ENCODE peak calls at places on chromosome 16, in six cellular contexts. One of them, this sample, is unnamed.

GRCh38 chr16:87132361-87133014 is 184.7 kb downstream of the C16orf95 start:
- DNase-seq in adipocyte: peak
- DNase-seq in GM18507: no peak
- DNase-seq in activated CD4-positive, CD25-positive, alpha-beta regulatory T cell: no peak
- DNase-seq in activated T-cell treated with anti-CD3 and anti-CD28 coated beads, Interleukin-2, amount 50 U/mL, for 4 hours: no peak
- DNase-seq in psoas muscle: no peak
- DNase-seq in this sample: no peak

GRCh38 chr16:84583995-84584394 is 33.9 kb downstream of the COTL1 start:
- DNase-seq in adipocyte: no peak
- DNase-seq in GM18507: no peak
- DNase-seq in activated CD4-positive, CD25-positive, alpha-beta regulatory T cell: no peak
- DNase-seq in activated T-cell treated with anti-CD3 and anti-CD28 coated beads, Interleukin-2, amount 50 U/mL, for 4 hours: no peak
- DNase-seq in psoas muscle: no peak
- DNase-seq in this sample: no peak

GRCh38 chr16:24075929-24076716 is 180.0 kb upstream of the CACNG3 start:
- DNase-seq in adipocyte: no peak
- DNase-seq in GM18507: peak
- DNase-seq in activated CD4-positive, CD25-positive, alpha-beta regulatory T cell: no peak
- DNase-seq in activated T-cell treated with anti-CD3 and anti-CD28 coated beads, Interleukin-2, amount 50 U/mL, for 4 hours: no peak
- DNase-seq in psoas muscle: no peak
- DNase-seq in this sample: peak

GRCh38 chr16:29920690-29921371 is 5.2 kb downstream of the KCTD13 start:
- DNase-seq in adipocyte: no peak
- DNase-seq in GM18507: no peak
- DNase-seq in activated CD4-positive, CD25-positive, alpha-beta regulatory T cell: no peak
- DNase-seq in activated T-cell treated with anti-CD3 and anti-CD28 coated beads, Interleukin-2, amount 50 U/mL, for 4 hours: no peak
- DNase-seq in psoas muscle: no peak
- DNase-seq in this sample: no peak

GRCh38 chr16:29023279-29024278 is 38.7 kb downstream of the LAT start:
- DNase-seq in adipocyte: no peak
- DNase-seq in GM18507: no peak
- DNase-seq in activated CD4-positive, CD25-positive, alpha-beta regulatory T cell: no peak
- DNase-seq in activated T-cell treated with anti-CD3 and anti-CD28 coated beads, Interleukin-2, amount 50 U/mL, for 4 hours: no peak
- DNase-seq in psoas muscle: no peak
- DNase-seq in this sample: no peak

GRCh38 chr16:49048557-49048956 is 233.1 kb downstream of the CBLN1 start:
- DNase-seq in adipocyte: no peak
- DNase-seq in GM18507: no peak
- DNase-seq in activated CD4-positive, CD25-positive, alpha-beta regulatory T cell: no peak
- DNase-seq in activated T-cell treated with anti-CD3 and anti-CD28 coated beads, Interleukin-2, amount 50 U/mL, for 4 hours: no peak
- DNase-seq in psoas muscle: no peak
- DNase-seq in this sample: no peak

GRCh38 chr16:88651276-88651988 is 579 bp upstream of the CYBA start:
- DNase-seq in adipocyte: no peak
- DNase-seq in GM18507: peak
- DNase-seq in activated CD4-positive, CD25-positive, alpha-beta regulatory T cell: peak
- DNase-seq in activated T-cell treated with anti-CD3 and anti-CD28 coated beads, Interleukin-2, amount 50 U/mL, for 4 hours: peak
- DNase-seq in psoas muscle: peak
- DNase-seq in this sample: peak

GRCh38 chr16:19884021-19884485 is 595 bp downstream of the GPRC5B start:
- DNase-seq in adipocyte: peak
- DNase-seq in GM18507: no peak
- DNase-seq in activated CD4-positive, CD25-positive, alpha-beta regulatory T cell: no peak
- DNase-seq in activated T-cell treated with anti-CD3 and anti-CD28 coated beads, Interleukin-2, amount 50 U/mL, for 4 hours: no peak
- DNase-seq in psoas muscle: peak
- DNase-seq in this sample: no peak

GRCh38 chr16:8430401-8430800 is 159.9 kb downstream of the TMEM114 start:
- DNase-seq in adipocyte: no peak
- DNase-seq in GM18507: no peak
- DNase-seq in activated CD4-positive, CD25-positive, alpha-beta regulatory T cell: no peak
- DNase-seq in activated T-cell treated with anti-CD3 and anti-CD28 coated beads, Interleukin-2, amount 50 U/mL, for 4 hours: no peak
- DNase-seq in psoas muscle: no peak
- DNase-seq in this sample: no peak

GRCh38 chr16:73878616-73879015 is 418.0 kb upstream of the PSMD7 start:
- DNase-seq in adipocyte: peak
- DNase-seq in GM18507: no peak
- DNase-seq in activated CD4-positive, CD25-positive, alpha-beta regulatory T cell: no peak
- DNase-seq in activated T-cell treated with anti-CD3 and anti-CD28 coated beads, Interleukin-2, amount 50 U/mL, for 4 hours: no peak
- DNase-seq in psoas muscle: no peak
- DNase-seq in this sample: peak

GRCh38 chr16:12231666-12232065 is 255.1 kb downstream of the SNX29 start:
- DNase-seq in adipocyte: peak
- DNase-seq in GM18507: no peak
- DNase-seq in activated CD4-positive, CD25-positive, alpha-beta regulatory T cell: no peak
- DNase-seq in activated T-cell treated with anti-CD3 and anti-CD28 coated beads, Interleukin-2, amount 50 U/mL, for 4 hours: no peak
- DNase-seq in psoas muscle: no peak
- DNase-seq in this sample: no peak

GRCh38 chr16:66798162-66798561 is 3.2 kb downstream of the TERB1 start:
- DNase-seq in adipocyte: peak
- DNase-seq in GM18507: no peak
- DNase-seq in activated CD4-positive, CD25-positive, alpha-beta regulatory T cell: no peak
- DNase-seq in activated T-cell treated with anti-CD3 and anti-CD28 coated beads, Interleukin-2, amount 50 U/mL, for 4 hours: no peak
- DNase-seq in psoas muscle: no peak
- DNase-seq in this sample: no peak

GRCh38 chr16:87267566-87267965 is 49.6 kb downstream of the C16orf95 start:
- DNase-seq in adipocyte: no peak
- DNase-seq in GM18507: no peak
- DNase-seq in activated CD4-positive, CD25-positive, alpha-beta regulatory T cell: no peak
- DNase-seq in activated T-cell treated with anti-CD3 and anti-CD28 coated beads, Interleukin-2, amount 50 U/mL, for 4 hours: no peak
- DNase-seq in psoas muscle: no peak
- DNase-seq in this sample: no peak

GRCh38 chr16:2713523-2713922 is 6.5 kb downstream of the PRSS27 start:
- DNase-seq in adipocyte: no peak
- DNase-seq in GM18507: no peak
- DNase-seq in activated CD4-positive, CD25-positive, alpha-beta regulatory T cell: no peak
- DNase-seq in activated T-cell treated with anti-CD3 and anti-CD28 coated beads, Interleukin-2, amount 50 U/mL, for 4 hours: no peak
- DNase-seq in psoas muscle: no peak
- DNase-seq in this sample: no peak

GRCh38 chr16:88022076-88023042 is 71.1 kb downstream of the BANP start:
- DNase-seq in adipocyte: no peak
- DNase-seq in GM18507: no peak
- DNase-seq in activated CD4-positive, CD25-positive, alpha-beta regulatory T cell: no peak
- DNase-seq in activated T-cell treated with anti-CD3 and anti-CD28 coated beads, Interleukin-2, amount 50 U/mL, for 4 hours: no peak
- DNase-seq in psoas muscle: no peak
- DNase-seq in this sample: no peak

GRCh38 chr16:28554634-28555423 is 1.1 kb downstream of the SGF29 start:
- DNase-seq in adipocyte: no peak
- DNase-seq in GM18507: no peak
- DNase-seq in activated CD4-positive, CD25-positive, alpha-beta regulatory T cell: no peak
- DNase-seq in activated T-cell treated with anti-CD3 and anti-CD28 coated beads, Interleukin-2, amount 50 U/mL, for 4 hours: no peak
- DNase-seq in psoas muscle: no peak
- DNase-seq in this sample: no peak

GRCh38 chr16:31265329-31266245 is 5.8 kb downstream of the ITGAM start:
- DNase-seq in adipocyte: no peak
- DNase-seq in GM18507: peak
- DNase-seq in activated CD4-positive, CD25-positive, alpha-beta regulatory T cell: peak
- DNase-seq in activated T-cell treated with anti-CD3 and anti-CD28 coated beads, Interleukin-2, amount 50 U/mL, for 4 hours: peak
- DNase-seq in psoas muscle: peak
- DNase-seq in this sample: peak

GRCh38 chr16:73697336-73697735 is 599.3 kb upstream of the PSMD7 start:
- DNase-seq in adipocyte: no peak
- DNase-seq in GM18507: no peak
- DNase-seq in activated CD4-positive, CD25-positive, alpha-beta regulatory T cell: no peak
- DNase-seq in activated T-cell treated with anti-CD3 and anti-CD28 coated beads, Interleukin-2, amount 50 U/mL, for 4 hours: no peak
- DNase-seq in psoas muscle: no peak
- DNase-seq in this sample: no peak

GRCh38 chr16:27304881-27305280 is 8.9 kb upstream of the IL4R start:
- DNase-seq in adipocyte: no peak
- DNase-seq in GM18507: no peak
- DNase-seq in activated CD4-positive, CD25-positive, alpha-beta regulatory T cell: no peak
- DNase-seq in activated T-cell treated with anti-CD3 and anti-CD28 coated beads, Interleukin-2, amount 50 U/mL, for 4 hours: no peak
- DNase-seq in psoas muscle: no peak
- DNase-seq in this sample: no peak

GRCh38 chr16:69566437-69567030 is 768 bp downstream of the NFAT5 start:
- DNase-seq in adipocyte: peak
- DNase-seq in GM18507: no peak
- DNase-seq in activated CD4-positive, CD25-positive, alpha-beta regulatory T cell: peak
- DNase-seq in activated T-cell treated with anti-CD3 and anti-CD28 coated beads, Interleukin-2, amount 50 U/mL, for 4 hours: no peak
- DNase-seq in psoas muscle: peak
- DNase-seq in this sample: peak

GRCh38 chr16:85051710-85052082 is 24.1 kb downstream of the KIAA0513 start:
- DNase-seq in adipocyte: no peak
- DNase-seq in GM18507: no peak
- DNase-seq in activated CD4-positive, CD25-positive, alpha-beta regulatory T cell: no peak
- DNase-seq in activated T-cell treated with anti-CD3 and anti-CD28 coated beads, Interleukin-2, amount 50 U/mL, for 4 hours: no peak
- DNase-seq in psoas muscle: no peak
- DNase-seq in this sample: no peak

GRCh38 chr16:50198802-50199410 is 45.8 kb downstream of the TENT4B start:
- DNase-seq in adipocyte: no peak
- DNase-seq in GM18507: no peak
- DNase-seq in activated CD4-positive, CD25-positive, alpha-beta regulatory T cell: no peak
- DNase-seq in activated T-cell treated with anti-CD3 and anti-CD28 coated beads, Interleukin-2, amount 50 U/mL, for 4 hours: no peak
- DNase-seq in psoas muscle: no peak
- DNase-seq in this sample: no peak

GRCh38 chr16:79810449-79811189 is 210.1 kb upstream of the MAF start:
- DNase-seq in adipocyte: no peak
- DNase-seq in GM18507: no peak
- DNase-seq in activated CD4-positive, CD25-positive, alpha-beta regulatory T cell: no peak
- DNase-seq in activated T-cell treated with anti-CD3 and anti-CD28 coated beads, Interleukin-2, amount 50 U/mL, for 4 hours: no peak
- DNase-seq in psoas muscle: no peak
- DNase-seq in this sample: no peak

GRCh38 chr16:66511615-66512500 is 38.1 kb downstream of the TK2 start:
- DNase-seq in adipocyte: peak
- DNase-seq in GM18507: no peak
- DNase-seq in activated CD4-positive, CD25-positive, alpha-beta regulatory T cell: no peak
- DNase-seq in activated T-cell treated with anti-CD3 and anti-CD28 coated beads, Interleukin-2, amount 50 U/mL, for 4 hours: no peak
- DNase-seq in psoas muscle: no peak
- DNase-seq in this sample: no peak

GRCh38 chr16:11992594-11993524 is 16.3 kb downstream of the SNX29 start:
- DNase-seq in adipocyte: no peak
- DNase-seq in GM18507: no peak
- DNase-seq in activated CD4-positive, CD25-positive, alpha-beta regulatory T cell: no peak
- DNase-seq in activated T-cell treated with anti-CD3 and anti-CD28 coated beads, Interleukin-2, amount 50 U/mL, for 4 hours: no peak
- DNase-seq in psoas muscle: no peak
- DNase-seq in this sample: no peak

GRCh38 chr16:77937473-77938195 is 84.7 kb upstream of the CLEC3A start:
- DNase-seq in adipocyte: no peak
- DNase-seq in GM18507: no peak
- DNase-seq in activated CD4-positive, CD25-positive, alpha-beta regulatory T cell: no peak
- DNase-seq in activated T-cell treated with anti-CD3 and anti-CD28 coated beads, Interleukin-2, amount 50 U/mL, for 4 hours: no peak
- DNase-seq in psoas muscle: no peak
- DNase-seq in this sample: no peak

GRCh38 chr16:19375561-19376158 is 42.0 kb upstream of the TMC5 start:
- DNase-seq in adipocyte: peak
- DNase-seq in GM18507: peak
- DNase-seq in activated CD4-positive, CD25-positive, alpha-beta regulatory T cell: peak
- DNase-seq in activated T-cell treated with anti-CD3 and anti-CD28 coated beads, Interleukin-2, amount 50 U/mL, for 4 hours: no peak
- DNase-seq in psoas muscle: peak
- DNase-seq in this sample: peak

GRCh38 chr16:68275611-68276191 is 11.4 kb downstream of the SLC7A6 start:
- DNase-seq in adipocyte: no peak
- DNase-seq in GM18507: no peak
- DNase-seq in activated CD4-positive, CD25-positive, alpha-beta regulatory T cell: no peak
- DNase-seq in activated T-cell treated with anti-CD3 and anti-CD28 coated beads, Interleukin-2, amount 50 U/mL, for 4 hours: peak
- DNase-seq in psoas muscle: no peak
- DNase-seq in this sample: peak

GRCh38 chr16:13448346-13448745 is 471.6 kb upstream of the ERCC4 start:
- DNase-seq in adipocyte: no peak
- DNase-seq in GM18507: no peak
- DNase-seq in activated CD4-positive, CD25-positive, alpha-beta regulatory T cell: no peak
- DNase-seq in activated T-cell treated with anti-CD3 and anti-CD28 coated beads, Interleukin-2, amount 50 U/mL, for 4 hours: no peak
- DNase-seq in psoas muscle: no peak
- DNase-seq in this sample: no peak

GRCh38 chr16:3879258-3879886 is 1.1 kb downstream of the CREBBP start:
- DNase-seq in adipocyte: peak
- DNase-seq in GM18507: no peak
- DNase-seq in activated CD4-positive, CD25-positive, alpha-beta regulatory T cell: no peak
- DNase-seq in activated T-cell treated with anti-CD3 and anti-CD28 coated beads, Interleukin-2, amount 50 U/mL, for 4 hours: no peak
- DNase-seq in psoas muscle: peak
- DNase-seq in this sample: no peak

GRCh38 chr16:88464447-88465318 is 11.6 kb downstream of the ZFPM1 start:
- DNase-seq in adipocyte: no peak
- DNase-seq in GM18507: no peak
- DNase-seq in activated CD4-positive, CD25-positive, alpha-beta regulatory T cell: no peak
- DNase-seq in activated T-cell treated with anti-CD3 and anti-CD28 coated beads, Interleukin-2, amount 50 U/mL, for 4 hours: no peak
- DNase-seq in psoas muscle: no peak
- DNase-seq in this sample: peak

GRCh38 chr16:28846933-28847273 is 755 bp upstream of the TUFM start:
- DNase-seq in adipocyte: peak
- DNase-seq in GM18507: no peak
- DNase-seq in activated CD4-positive, CD25-positive, alpha-beta regulatory T cell: no peak
- DNase-seq in activated T-cell treated with anti-CD3 and anti-CD28 coated beads, Interleukin-2, amount 50 U/mL, for 4 hours: no peak
- DNase-seq in psoas muscle: no peak
- DNase-seq in this sample: no peak

GRCh38 chr16:11913425-11914079 is 2.2 kb downstream of the GSPT1 start:
- DNase-seq in adipocyte: peak
- DNase-seq in GM18507: no peak
- DNase-seq in activated CD4-positive, CD25-positive, alpha-beta regulatory T cell: no peak
- DNase-seq in activated T-cell treated with anti-CD3 and anti-CD28 coated beads, Interleukin-2, amount 50 U/mL, for 4 hours: peak
- DNase-seq in psoas muscle: no peak
- DNase-seq in this sample: no peak

GRCh38 chr16:30927789-30928378 is 4.5 kb downstream of the FBXL19 start:
- DNase-seq in adipocyte: peak
- DNase-seq in GM18507: no peak
- DNase-seq in activated CD4-positive, CD25-positive, alpha-beta regulatory T cell: no peak
- DNase-seq in activated T-cell treated with anti-CD3 and anti-CD28 coated beads, Interleukin-2, amount 50 U/mL, for 4 hours: no peak
- DNase-seq in psoas muscle: no peak
- DNase-seq in this sample: no peak

GRCh38 chr16:22937169-22937568 is 123.2 kb downstream of the HS3ST2 start:
- DNase-seq in adipocyte: no peak
- DNase-seq in GM18507: no peak
- DNase-seq in activated CD4-positive, CD25-positive, alpha-beta regulatory T cell: no peak
- DNase-seq in activated T-cell treated with anti-CD3 and anti-CD28 coated beads, Interleukin-2, amount 50 U/mL, for 4 hours: no peak
- DNase-seq in psoas muscle: no peak
- DNase-seq in this sample: no peak

GRCh38 chr16:84724619-84725307 is 25.0 kb downstream of the USP10 start:
- DNase-seq in adipocyte: no peak
- DNase-seq in GM18507: no peak
- DNase-seq in activated CD4-positive, CD25-positive, alpha-beta regulatory T cell: no peak
- DNase-seq in activated T-cell treated with anti-CD3 and anti-CD28 coated beads, Interleukin-2, amount 50 U/mL, for 4 hours: no peak
- DNase-seq in psoas muscle: no peak
- DNase-seq in this sample: peak

GRCh38 chr16:71542377-71542776 is 16.2 kb downstream of the CHST4 start:
- DNase-seq in adipocyte: peak
- DNase-seq in GM18507: peak
- DNase-seq in activated CD4-positive, CD25-positive, alpha-beta regulatory T cell: peak
- DNase-seq in activated T-cell treated with anti-CD3 and anti-CD28 coated beads, Interleukin-2, amount 50 U/mL, for 4 hours: peak
- DNase-seq in psoas muscle: peak
- DNase-seq in this sample: peak

GRCh38 chr16:88754109-88754911 is 30.7 kb downstream of the PIEZO1 start:
- DNase-seq in adipocyte: no peak
- DNase-seq in GM18507: no peak
- DNase-seq in activated CD4-positive, CD25-positive, alpha-beta regulatory T cell: no peak
- DNase-seq in activated T-cell treated with anti-CD3 and anti-CD28 coated beads, Interleukin-2, amount 50 U/mL, for 4 hours: no peak
- DNase-seq in psoas muscle: no peak
- DNase-seq in this sample: no peak

This sample was measured in GM10248.